ENCODE peak calls at places on chromosomes 6 and 20, in four cellular contexts. One of them, this sample, is unnamed. For H3K4me1 and H3K9me3, the result is how much of the 10 kb centered on the place peaks cover.

GRCh38 chr6:22917344-22917743 is 348.0 kb downstream of the HDGFL1 start:
- DNase-seq in MM.1S: no peak
- DNase-seq in heart right ventricle: no peak
- DNase-seq in vagina: no peak
- DNase-seq in this sample: no peak

GRCh38 chr6:39304951-39305350 is 9.3 kb downstream of the KCNK17 start:
- DNase-seq in MM.1S: no peak
- DNase-seq in heart right ventricle: no peak
- DNase-seq in vagina: no peak
- DNase-seq in this sample: no peak

GRCh38 chr20:4073852-4074741 is 58.7 kb upstream of the RNF24 start:
- DNase-seq in vagina: no peak
- DNase-seq in heart right ventricle: no peak
- DNase-seq in MM.1S: no peak
- DNase-seq in this sample: no peak

GRCh38 chr6:140744648-140745320 is 1370.3 kb upstream of the CITED2 start:
- DNase-seq in vagina: no peak
- DNase-seq in MM.1S: peak
- DNase-seq in heart right ventricle: no peak
- DNase-seq in this sample: no peak

GRCh38 chr6:15811107-15811506 is 148.3 kb upstream of the DTNBP1 start:
- DNase-seq in MM.1S: no peak
- DNase-seq in heart right ventricle: no peak
- DNase-seq in vagina: no peak
- DNase-seq in this sample: no peak

GRCh38 chr6:93678841-93679454 is 259.6 kb upstream of the EPHA7 start:
- DNase-seq in vagina: no peak
- DNase-seq in MM.1S: no peak
- DNase-seq in heart right ventricle: no peak
- DNase-seq in this sample: no peak

GRCh38 chr20:57259179-57260021 is 7.0 kb downstream of the BMP7 start:
- DNase-seq in MM.1S: no peak
- DNase-seq in vagina: no peak
- DNase-seq in heart right ventricle: no peak
- DNase-seq in this sample: no peak

GRCh38 chr6:25192562-25192961 is 86.6 kb upstream of the CARMIL1 start:
- DNase-seq in vagina: no peak
- DNase-seq in MM.1S: no peak
- DNase-seq in heart right ventricle: no peak
- DNase-seq in this sample: no peak

GRCh38 chr6:113433506-113433991 is 423.6 kb upstream of the MARCKS start:
- DNase-seq in MM.1S: no peak
- DNase-seq in vagina: peak
- DNase-seq in heart right ventricle: peak
- DNase-seq in this sample: peak

GRCh38 chr6:26555505-26556262 is 17.5 kb downstream of the HMGN4 start:
- DNase-seq in vagina: no peak
- DNase-seq in heart right ventricle: no peak
- DNase-seq in MM.1S: peak
- DNase-seq in this sample: no peak

GRCh38 chr20:6674831-6675230 is 92.7 kb upstream of the BMP2 start:
- DNase-seq in heart right ventricle: no peak
- DNase-seq in MM.1S: no peak
- DNase-seq in vagina: no peak
- DNase-seq in this sample: no peak

GRCh38 chr6:33192671-33193602 is 670 bp upstream of the COL11A2 start:
- DNase-seq in heart right ventricle: peak
- DNase-seq in MM.1S: no peak
- DNase-seq in vagina: no peak
- DNase-seq in this sample: peak

GRCh38 chr6:104941694-104942177 is 15.2 kb upstream of the LIN28B start:
- DNase-seq in heart right ventricle: no peak
- DNase-seq in vagina: no peak
- DNase-seq in MM.1S: no peak
- DNase-seq in this sample: no peak

GRCh38 chr6:3165631-3166534 is 8.5 kb upstream of the TUBB2A start:
- DNase-seq in MM.1S: no peak
- DNase-seq in vagina: no peak
- DNase-seq in heart right ventricle: no peak
- DNase-seq in this sample: no peak

GRCh38 chr6:150741633-150742200 is 123.8 kb upstream of the MTHFD1L start:
- DNase-seq in vagina: no peak
- DNase-seq in MM.1S: no peak
- DNase-seq in heart right ventricle: no peak
- DNase-seq in this sample: no peak

GRCh38 chr20:20744170-20744725 is 31.8 kb upstream of the RALGAPA2 start:
- DNase-seq in vagina: no peak
- DNase-seq in heart right ventricle: no peak
- DNase-seq in MM.1S: no peak
- DNase-seq in this sample: no peak

GRCh38 chr6:140538926-140539325 is 1164.5 kb upstream of the CITED2 start:
- DNase-seq in vagina: no peak
- DNase-seq in heart right ventricle: no peak
- DNase-seq in MM.1S: no peak
- DNase-seq in this sample: no peak

GRCh38 chr20:45011108-45011526 is 44.8 kb downstream of the STK4 start:
- DNase-seq in MM.1S: peak
- DNase-seq in heart right ventricle: no peak
- DNase-seq in vagina: no peak
- DNase-seq in this sample: peak

GRCh38 chr20:1983311-1983710 is 10.5 kb downstream of the PDYN start:
- DNase-seq in vagina: no peak
- DNase-seq in MM.1S: no peak
- DNase-seq in heart right ventricle: no peak
- DNase-seq in this sample: no peak

GRCh38 chr6:11277275-11278206 is 45.1 kb upstream of the NEDD9 start:
- DNase-seq in heart right ventricle: no peak
- DNase-seq in MM.1S: no peak
- DNase-seq in vagina: no peak
- DNase-seq in this sample: no peak

GRCh38 chr20:25233016-25233772 is 14.7 kb upstream of the PYGB start:
- DNase-seq in heart right ventricle: peak
- DNase-seq in vagina: no peak
- DNase-seq in MM.1S: no peak
- DNase-seq in this sample: peak

GRCh38 chr6:26561533-26562466 is 23.6 kb downstream of the HMGN4 start:
- DNase-seq in heart right ventricle: no peak
- DNase-seq in vagina: no peak
- DNase-seq in MM.1S: no peak
- DNase-seq in this sample: no peak

GRCh38 chr20:4569092-4569491 is 152.6 kb upstream of the PRND start:
- DNase-seq in heart right ventricle: no peak
- DNase-seq in vagina: no peak
- DNase-seq in MM.1S: no peak
- DNase-seq in this sample: no peak

GRCh38 chr6:72975346-72975745 is 249.9 kb downstream of the KHDC1L start:
- DNase-seq in MM.1S: peak
- DNase-seq in vagina: no peak
- DNase-seq in heart right ventricle: no peak
- DNase-seq in this sample: no peak

GRCh38 chr6:11139051-11139960 is 27.8 kb upstream of the ERVFRD-1 start:
- DNase-seq in MM.1S: no peak
- DNase-seq in vagina: no peak
- DNase-seq in heart right ventricle: no peak
- DNase-seq in this sample: no peak

GRCh38 chr20:24842591-24843442 is 106.3 kb upstream of the CST7 start:
- DNase-seq in vagina: peak
- DNase-seq in heart right ventricle: no peak
- DNase-seq in MM.1S: peak
- DNase-seq in this sample: no peak

GRCh38 chr6:150033197-150033771 is 8.0 kb upstream of the RAET1L start:
- DNase-seq in MM.1S: no peak
- DNase-seq in heart right ventricle: no peak
- DNase-seq in vagina: no peak
- DNase-seq in this sample: no peak

GRCh38 chr6:100078509-100078908 is 84.5 kb upstream of the MCHR2 start:
- DNase-seq in MM.1S: no peak
- DNase-seq in vagina: no peak
- DNase-seq in heart right ventricle: no peak
- DNase-seq in this sample: no peak

GRCh38 chr6:125357515-125358256 is 55.9 kb upstream of the HDDC2 start:
- DNase-seq in vagina: no peak
- DNase-seq in heart right ventricle: peak
- DNase-seq in MM.1S: no peak
- DNase-seq in this sample: peak

GRCh38 chr6:125358898-125359297 is 57.1 kb upstream of the HDDC2 start:
- DNase-seq in MM.1S: no peak
- DNase-seq in heart right ventricle: no peak
- DNase-seq in vagina: no peak
- DNase-seq in this sample: no peak

GRCh38 chr6:125361868-125362267 is 60.1 kb upstream of the HDDC2 start:
- DNase-seq in MM.1S: no peak
- DNase-seq in heart right ventricle: no peak
- DNase-seq in vagina: no peak
- DNase-seq in this sample: no peak

GRCh38 chr6:125354649-125355048 is 52.9 kb upstream of the HDDC2 start:
- DNase-seq in vagina: no peak
- DNase-seq in MM.1S: no peak
- DNase-seq in heart right ventricle: no peak
- DNase-seq in this sample: no peak

DNA sequence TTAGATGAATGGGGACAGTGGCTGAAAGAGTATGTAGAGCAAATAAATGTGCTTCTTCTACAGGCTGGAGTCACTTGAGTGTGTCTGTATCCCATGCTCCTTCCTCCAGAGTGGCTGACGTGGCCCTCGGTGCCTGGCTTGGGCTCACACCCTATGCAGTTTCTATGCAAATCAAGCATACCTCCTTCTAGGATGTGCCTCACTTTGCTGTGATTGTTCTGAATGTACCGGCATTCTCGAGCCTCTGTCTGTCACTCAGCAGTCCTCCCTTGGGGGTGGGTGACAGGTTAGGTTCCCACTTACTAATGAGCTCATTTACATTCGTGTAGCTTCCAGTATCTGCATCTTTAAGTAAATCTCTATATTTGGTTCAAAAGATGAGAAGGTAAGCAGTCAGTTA is 55.1 kb upstream of the HDDC2 start:
- DNase-seq in heart right ventricle: no peak
- DNase-seq in MM.1S: no peak
- DNase-seq in vagina: no peak
- DNase-seq in this sample: no peak
- H3K27ac ChIP-seq in heart right ventricle: peak
- H3K27ac ChIP-seq in MM.1S: peak
- H3K27ac ChIP-seq in vagina: no peak
- H3K27ac ChIP-seq in this sample: peak

GRCh38 chr20:53757472-53757913 is 163.9 kb upstream of the ZNF217 start:
- DNase-seq in MM.1S: no peak
- DNase-seq in vagina: no peak
- DNase-seq in heart right ventricle: no peak
- DNase-seq in this sample: no peak

GRCh38 chr20:53755733-53756523 is 162.3 kb upstream of the ZNF217 start:
- DNase-seq in MM.1S: no peak
- DNase-seq in heart right ventricle: no peak
- DNase-seq in vagina: no peak
- DNase-seq in this sample: no peak

GRCh38 chr20:53763707-53764415 is 170.2 kb upstream of the ZNF217 start:
- DNase-seq in heart right ventricle: no peak
- DNase-seq in vagina: no peak
- DNase-seq in MM.1S: no peak
- DNase-seq in this sample: no peak

GRCh38 chr20:53764416-53764800 is 170.8 kb upstream of the ZNF217 start:
- DNase-seq in vagina: no peak
- DNase-seq in MM.1S: no peak
- DNase-seq in heart right ventricle: no peak
- DNase-seq in this sample: no peak

GRCh38 chr20:53760025-53760441 is 166.4 kb upstream of the ZNF217 start:
- DNase-seq in heart right ventricle: no peak
- DNase-seq in vagina: no peak
- DNase-seq in MM.1S: no peak
- DNase-seq in this sample: no peak
- H3K4me1 ChIP-seq in heart right ventricle: under half
- H3K4me1 ChIP-seq in vagina: under half
- H3K4me1 ChIP-seq in MM.1S: under half
- H3K4me1 ChIP-seq in this sample: under half

GRCh38 chr20:19210426-19211155 is 1.9 kb upstream of the SLC24A3 start:
- DNase-seq in heart right ventricle: no peak
- DNase-seq in MM.1S: no peak
- DNase-seq in vagina: no peak
- DNase-seq in this sample: no peak

GRCh38 chr20:19211661-19212523 is 550 bp upstream of the SLC24A3 start:
- DNase-seq in MM.1S: no peak
- DNase-seq in heart right ventricle: peak
- DNase-seq in vagina: no peak
- DNase-seq in this sample: no peak

GRCh38 chr20:19212524-19213502 is at the start of gene SLC24A3:
- DNase-seq in vagina: no peak
- DNase-seq in MM.1S: peak
- DNase-seq in heart right ventricle: peak
- DNase-seq in this sample: peak

GRCh38 chr20:19213946-19214490 is 1.6 kb downstream of the SLC24A3 start:
- DNase-seq in heart right ventricle: no peak
- DNase-seq in vagina: no peak
- DNase-seq in MM.1S: no peak
- DNase-seq in this sample: no peak

GRCh38 chr20:19211252-19211651 is 1.2 kb upstream of the SLC24A3 start:
- DNase-seq in MM.1S: no peak
- DNase-seq in vagina: no peak
- DNase-seq in heart right ventricle: no peak
- DNase-seq in this sample: no peak
- H3K9me3 ChIP-seq in MM.1S: under half
- H3K9me3 ChIP-seq in vagina: under half
- H3K9me3 ChIP-seq in heart right ventricle: under half
- H3K9me3 ChIP-seq in this sample: under half

GRCh38 chr6:128882560-128882959 is 378 bp upstream of the LAMA2 start:
- DNase-seq in vagina: no peak
- DNase-seq in MM.1S: no peak
- DNase-seq in heart right ventricle: no peak
- DNase-seq in this sample: no peak

GRCh38 chr6:128885381-128885780 is 2.4 kb downstream of the LAMA2 start:
- DNase-seq in vagina: no peak
- DNase-seq in MM.1S: no peak
- DNase-seq in heart right ventricle: no peak
- DNase-seq in this sample: no peak

GRCh38 chr6:128888444-128889175 is 5.7 kb downstream of the LAMA2 start:
- DNase-seq in MM.1S: no peak
- DNase-seq in vagina: no peak
- DNase-seq in heart right ventricle: no peak
- DNase-seq in this sample: no peak

GRCh38 chr6:128882991-128883571 is at the start of gene LAMA2:
- DNase-seq in MM.1S: no peak
- DNase-seq in vagina: no peak
- DNase-seq in heart right ventricle: peak
- DNase-seq in this sample: peak
- H3K27ac ChIP-seq in MM.1S: no peak
- H3K27ac ChIP-seq in vagina: peak
- H3K27ac ChIP-seq in heart right ventricle: peak
- H3K27ac ChIP-seq in this sample: peak

This sample was measured in left ventricle myocardium inferior.